ENCODE peak calls at places on chromosomes 16 and 17, in eight cellular contexts. P is left ventricle myocardium inferior, U is dorsolateral prefrontal cortex, N is AG09309, R is Calu3, E is choroid plexus epithelial cell, J is psoas muscle, L is OCI-LY7. F is an unnamed sample.
A peak's percentile ranks its signal among the peaks of the same experiment; 100 is the strongest.

GRCh38 chr16:81556715-81557284 is 112.2 kb downstream of the CMIP start:
- DNase-seq in J (no peak), E (no peak), L (no peak), R (no peak), U (no peak), P (no peak), N (no peak), F (no peak)

GRCh38 chr17:27216836-27217235 is 77.1 kb upstream of the WSB1 start:
- DNase-seq in L (peak; percentile 70), U (no peak), E (no peak), N (no peak), P (no peak), R (no peak), J (no peak), F (no peak)

GRCh38 chr17:62819511-62820221 is 11.6 kb upstream of the MARCHF10 start:
- DNase-seq in P (peak; percentile 31), J (peak; percentile 63), L (no peak), N (peak; percentile 90), R (peak; percentile 49), U (no peak), E (peak; percentile 99), F (peak; percentile 99)

GRCh38 chr17:64418506-64419339 is 28.1 kb upstream of the PECAM1 start:
- DNase-seq in R (peak; percentile 12), L (peak; percentile 84), N (peak; percentile 31), E (peak; percentile 82), P (no peak), J (no peak), U (no peak), F (peak; percentile 33)

GRCh38 chr17:2598166-2598565 is 4.7 kb downstream of the PAFAH1B1 start:
- DNase-seq in N (peak; percentile 37), E (peak; percentile 63), L (no peak), P (no peak), U (no peak), J (no peak), R (no peak), F (peak; percentile 17)

GRCh38 chr17:80474231-80474932 is 2.0 kb downstream of the NPTX1 start:
- DNase-seq in N (no peak), E (peak; percentile 48), R (no peak), L (peak; percentile 87), J (no peak), P (no peak), U (no peak), F (no peak)

GRCh38 chr16:64893386-64893785 is 228.5 kb downstream of the CDH11 start:
- DNase-seq in N (no peak), J (no peak), E (no peak), P (no peak), U (no peak), R (no peak), L (no peak), F (peak; percentile 20)

GRCh38 chr16:1288813-1289479 is 20.5 kb upstream of the UBE2I start:
- DNase-seq in U (no peak), P (no peak), N (no peak), E (no peak), L (peak; percentile 21), R (no peak), J (no peak), F (no peak)

GRCh38 chr16:14095883-14096551 is 24.9 kb downstream of the MRTFB start:
- DNase-seq in E (no peak), L (no peak), R (peak; percentile 77), U (no peak), P (no peak), N (no peak), J (no peak), F (no peak)

GRCh38 chr16:2770057-2770780 is 6.9 kb downstream of the ELOB start:
- DNase-seq in J (peak; percentile 50), P (no peak), E (no peak), U (no peak), N (no peak), L (no peak), R (peak; percentile 45), F (no peak)

GRCh38 chr17:59783221-59784016 is 76.0 kb downstream of the VMP1 start:
- DNase-seq in L (peak; percentile 55), J (no peak), U (no peak), P (no peak), R (no peak), N (no peak), E (peak; percentile 69), F (peak; percentile 56)

GRCh38 chr16:66479661-66480264 is 52.7 kb downstream of the BEAN1 start:
- DNase-seq in P (no peak), U (peak; percentile 11), R (no peak), E (no peak), N (no peak), J (no peak), L (no peak), F (no peak)

GRCh38 chr17:78442648-78443128 is 64.2 kb downstream of the PGS1 start:
- DNase-seq in U (no peak), E (peak; percentile 90), R (no peak), N (no peak), J (peak; percentile 92), L (no peak), P (peak; percentile 64), F (peak; percentile 43)

GRCh38 chr16:90008708-90009145 is 10.5 kb downstream of the DBNDD1 start:
- DNase-seq in U (no peak), L (peak; percentile 81), P (no peak), R (no peak), J (peak; percentile 49), E (peak; percentile 65), N (no peak), F (no peak)

GRCh38 chr17:72518810-72519597 is 398.2 kb downstream of the SOX9 start:
- DNase-seq in N (no peak), E (no peak), J (no peak), L (no peak), R (peak; percentile 11), U (no peak), P (no peak), F (no peak)

GRCh38 chr17:82823004-82823403 is 16.8 kb downstream of the ZNF750 start:
- DNase-seq in L (no peak), R (no peak), P (no peak), E (no peak), N (no peak), U (no peak), J (no peak), F (no peak)

GRCh38 chr17:65185686-65186382 is 48.7 kb downstream of the RGS9 start:
- DNase-seq in J (no peak), L (no peak), R (no peak), U (no peak), N (no peak), P (no peak), E (no peak), F (no peak)

GRCh38 chr16:50245417-50246298 is 20.7 kb upstream of the ADCY7 start:
- DNase-seq in P (no peak), N (no peak), J (no peak), R (peak; percentile 82), E (peak; percentile 31), U (no peak), L (peak; percentile 57), F (peak; percentile 47)
- TF ChIP-seq CTCF in P (peak; percentile 55), N (no peak), J (peak; percentile 40), R (peak; percentile 45), E (peak; percentile 4), U (peak; percentile 35), L (no peak), F (no peak)

GRCh38 chr16:88955906-88956305 is 21.1 kb downstream of the CBFA2T3 start:
- DNase-seq in U (no peak), J (peak; percentile 45), E (no peak), L (no peak), N (no peak), R (no peak), P (no peak), F (no peak)

GRCh38 chr16:88959022-88959421 is 18.0 kb downstream of the CBFA2T3 start:
- DNase-seq in E (no peak), N (no peak), P (no peak), L (no peak), R (no peak), J (no peak), U (no peak), F (no peak)

GRCh38 chr16:88957456-88957767 is 19.6 kb downstream of the CBFA2T3 start:
- DNase-seq in U (no peak), R (no peak), J (no peak), E (no peak), P (no peak), L (no peak), N (no peak), F (no peak)

GRCh38 chr16:88956546-88957455 is 20.2 kb downstream of the CBFA2T3 start:
- DNase-seq in J (peak; percentile 52), P (no peak), E (no peak), L (no peak), N (no peak), R (no peak), U (no peak), F (no peak)

GRCh38 chr16:88957887-88958577 is 19.0 kb downstream of the CBFA2T3 start:
- DNase-seq in N (no peak), R (no peak), U (no peak), E (no peak), J (peak; percentile 58), P (peak; percentile 48), L (no peak), F (no peak)
- TF ChIP-seq CTCF in N (no peak), R (no peak), U (no peak), E (no peak), J (no peak), P (no peak), L (no peak), F (no peak)

GRCh38 chr16:25063865-25064264 is 47.7 kb upstream of the LCMT1 start:
- DNase-seq in N (no peak), R (no peak), L (no peak), U (no peak), E (peak; percentile 61), J (no peak), P (peak; percentile 35), F (peak; percentile 90)

GRCh38 chr16:25064967-25065366 is 46.6 kb upstream of the LCMT1 start:
- DNase-seq in R (no peak), P (no peak), L (no peak), J (no peak), N (no peak), U (peak; percentile 41), E (no peak), F (no peak)

GRCh38 chr16:25066747-25067631 is 44.6 kb upstream of the LCMT1 start:
- DNase-seq in J (peak; percentile 92), L (peak; percentile 84), P (peak; percentile 86), U (peak; percentile 65), N (no peak), E (peak; percentile 66), R (peak; percentile 89), F (peak; percentile 38)

GRCh38 chr16:25066426-25066746 is 45.2 kb upstream of the LCMT1 start:
- DNase-seq in P (no peak), R (no peak), L (no peak), E (no peak), U (no peak), J (no peak), N (no peak), F (no peak)

DNA sequence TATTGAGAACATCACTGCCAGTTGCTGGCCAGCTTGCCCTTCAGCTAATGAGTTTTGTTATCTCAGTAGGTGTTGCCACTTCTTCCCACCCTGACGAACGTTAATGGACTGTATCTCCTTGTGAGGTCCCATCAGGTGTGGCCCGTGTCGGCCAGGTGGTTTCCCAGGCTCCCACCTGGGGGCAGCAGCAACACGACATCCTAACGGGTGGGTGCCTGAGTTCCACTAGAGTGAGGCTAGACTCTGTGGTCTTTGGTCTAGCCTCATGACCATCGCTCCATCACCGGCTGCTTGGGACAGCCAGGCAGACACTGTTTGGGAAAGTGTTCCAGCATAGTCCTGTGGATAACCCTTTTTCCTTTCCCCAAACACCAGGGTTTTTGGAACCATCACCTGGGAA is 45.6 kb upstream of the LCMT1 start:
- DNase-seq in N (no peak), R (no peak), P (no peak), E (no peak), L (peak; percentile 77), J (no peak), U (no peak), F (no peak)
- TF ChIP-seq CTCF in N (no peak), R (no peak), P (no peak), E (no peak), L (peak; percentile 71), J (no peak), U (no peak), F (no peak)

GRCh38 chr17:57106107-57106835 is 21.2 kb downstream of the AKAP1 start:
- DNase-seq in E (no peak), R (peak; percentile 17), L (no peak), U (no peak), P (peak; percentile 41), N (no peak), J (peak; percentile 87), F (no peak)
- TF ChIP-seq CTCF in E (peak; percentile 53), R (no peak), L (peak; percentile 61), U (no peak), P (peak; percentile 59), N (peak; percentile 17), J (peak; percentile 58), F (peak; percentile 58)